ENCODE peak calls at places on chromosome 7, in nine cellular contexts. Y, N, P, W, S, X, Z, M and B are unnamed samples.

GRCh38 chr7:80106498-80107113 is 28.0 kb upstream of the GNAI1 start:
- DNase-seq in Y (no peak), N (no peak), P (no peak), W (no peak), S (no peak), X (no peak), Z (no peak), M (no peak), B (no peak)

GRCh38 chr7:73842248-73842895 is at the start of gene METTL27:
- DNase-seq in Y (peak), N (peak), P (peak), W (peak), S (peak), X (peak), Z (peak), M (peak), B (peak)

GRCh38 chr7:132560825-132561529 is 15.3 kb downstream of the PLXNA4 start:
- DNase-seq in Y (no peak), N (no peak), P (no peak), W (no peak), S (no peak), X (no peak), Z (no peak), M (no peak), B (no peak)

GRCh38 chr7:1512781-1513656 is 8.8 kb upstream of the INTS1 start:
- DNase-seq in Y (no peak), N (peak), P (peak), W (peak), S (peak), X (no peak), Z (no peak), M (peak), B (peak)

GRCh38 chr7:140653319-140654108 is 12.9 kb upstream of the DENND2A start:
- DNase-seq in Y (no peak), N (no peak), P (peak), W (peak), S (peak), X (peak), Z (peak), M (peak), B (peak)

GRCh38 chr7:105766421-105767191 is 109.8 kb downstream of the ATXN7L1 start:
- DNase-seq in Y (no peak), N (no peak), P (no peak), W (no peak), S (no peak), X (no peak), Z (no peak), M (no peak), B (no peak)

GRCh38 chr7:70325509-70326101 is 727.3 kb downstream of the AUTS2 start:
- DNase-seq in Y (no peak), N (no peak), P (no peak), W (peak), S (no peak), X (no peak), Z (peak), M (peak), B (peak)

GRCh38 chr7:116086547-116086946 is 56.0 kb upstream of the TFEC start:
- DNase-seq in Y (no peak), N (no peak), P (no peak), W (no peak), S (no peak), X (no peak), Z (no peak), M (no peak), B (no peak)

GRCh38 chr7:34153680-34154270 is 248.4 kb downstream of the BMPER start:
- DNase-seq in Y (no peak), N (no peak), P (no peak), W (no peak), S (no peak), X (no peak), Z (no peak), M (no peak), B (no peak)

GRCh38 chr7:153151766-153152165 is 392.2 kb downstream of the ACTR3B start:
- DNase-seq in Y (no peak), N (no peak), P (no peak), W (no peak), S (no peak), X (no peak), Z (no peak), M (no peak), B (no peak)

GRCh38 chr7:107958764-107959526 is 44.0 kb downstream of the LAMB1 start:
- DNase-seq in Y (no peak), N (no peak), P (no peak), W (no peak), S (no peak), X (no peak), Z (no peak), M (no peak), B (no peak)

GRCh38 chr7:100472854-100473499 is 6.0 kb downstream of the TSC22D4 start:
- DNase-seq in Y (no peak), N (no peak), P (no peak), W (no peak), S (no peak), X (no peak), Z (peak), M (no peak), B (no peak)

GRCh38 chr7:39587393-39587792 is 21.2 kb downstream of the YAE1 start:
- DNase-seq in Y (no peak), N (no peak), P (no peak), W (no peak), S (no peak), X (no peak), Z (no peak), M (no peak), B (no peak)

GRCh38 chr7:112212516-112213036 is 6.1 kb downstream of the ZNF277 start:
- DNase-seq in Y (no peak), N (no peak), P (no peak), W (no peak), S (no peak), X (no peak), Z (no peak), M (no peak), B (no peak)